ENCODE peak calls at places on chromosomes 16 and 17, in eight cellular contexts. K is ovary; N is CD4-positive, alpha-beta T cell; P is brain microvascular endothelial cell; X is tibial artery; T is heart right ventricle; W is prostate gland; J is IMR-90. G is an unnamed sample. For H3K27me3, the result is how much of the 10 kb centered on the place peaks cover.

GRCh38 chr16:49537924-49538455 is 164.4 kb downstream of the C16orf78 start:
- DNase-seq in K (no peak), N (no peak), P (no peak), X (no peak), T (no peak), W (no peak), J (no peak), G (no peak)

GRCh38 chr16:35797811-35798210 is 2338.4 kb downstream of the TP53TG3F start:
- DNase-seq in K (no peak), N (no peak), P (no peak), X (no peak), T (no peak), W (no peak), J (no peak), G (no peak)

GRCh38 chr16:19393226-19394074 is 24.2 kb upstream of the TMC5 start:
- DNase-seq in K (no peak), N (no peak), P (peak), X (no peak), T (no peak), W (peak), J (peak), G (no peak)

GRCh38 chr17:63537991-63538692 is 12.1 kb upstream of the DCAF7 start:
- DNase-seq in K (no peak), N (no peak), P (no peak), X (peak), T (no peak), W (no peak), J (no peak), G (no peak)

GRCh38 chr16:48558269-48558915 is 51.6 kb downstream of the N4BP1 start:
- DNase-seq in K (no peak), N (no peak), P (no peak), X (no peak), T (no peak), W (no peak), J (peak), G (no peak)

GRCh38 chr16:71297252-71297651 is 8.1 kb upstream of the CMTR2 start:
- DNase-seq in K (no peak), N (no peak), P (no peak), X (no peak), T (no peak), W (no peak), J (peak), G (no peak)

GRCh38 chr17:48162946-48163506 is 55.5 kb downstream of the SNX11 start:
- DNase-seq in K (no peak), N (no peak), P (no peak), X (no peak), T (no peak), W (no peak), J (no peak), G (no peak)

GRCh38 chr17:79610151-79610645 is 653 bp downstream of the RBFOX3 start:
- DNase-seq in K (no peak), N (no peak), P (no peak), X (no peak), T (no peak), W (no peak), J (no peak), G (no peak)

GRCh38 chr17:61466246-61466645 is 14.0 kb downstream of the TBX4 start:
- DNase-seq in K (no peak), N (no peak), P (no peak), X (no peak), T (no peak), W (no peak), J (no peak), G (no peak)

GRCh38 chr16:4664538-4665418 is 28.6 kb upstream of the NUDT16L1 start:
- DNase-seq in K (peak), N (peak), P (no peak), X (peak), T (peak), W (no peak), J (no peak), G (no peak)

GRCh38 chr16:82016268-82016667 is 5.0 kb upstream of the SDR42E1 start:
- DNase-seq in K (no peak), N (no peak), P (peak), X (no peak), T (peak), W (peak), J (peak), G (no peak)

GRCh38 chr16:212999-213398 is 16.2 kb downstream of the LUC7L start:
- DNase-seq in K (no peak), N (no peak), P (peak), X (no peak), T (no peak), W (no peak), J (peak), G (no peak)

GRCh38 chr17:27446569-27447301 is 9.5 kb upstream of the KSR1 start:
- DNase-seq in K (no peak), N (no peak), P (peak), X (no peak), T (no peak), W (no peak), J (peak), G (peak)

GRCh38 chr16:73031155-73031866 is 16.6 kb downstream of the ZFHX3 start:
- DNase-seq in K (no peak), N (no peak), P (no peak), X (peak), T (no peak), W (no peak), J (no peak), G (no peak)

GRCh38 chr17:34780438-34780837 is 180.8 kb downstream of the CCT6B start:
- DNase-seq in K (no peak), N (no peak), P (no peak), X (no peak), T (no peak), W (no peak), J (no peak), G (no peak)

GRCh38 chr17:34777044-34777443 is 184.2 kb downstream of the CCT6B start:
- DNase-seq in K (no peak), N (no peak), P (no peak), X (no peak), T (no peak), W (no peak), J (no peak), G (no peak)

GRCh38 chr17:34771891-34772290 is 189.4 kb downstream of the CCT6B start:
- DNase-seq in K (no peak), N (no peak), P (no peak), X (no peak), T (no peak), W (no peak), J (no peak), G (no peak)

GRCh38 chr17:34781071-34781470 is 180.2 kb downstream of the CCT6B start:
- DNase-seq in K (no peak), N (no peak), P (no peak), X (no peak), T (no peak), W (no peak), J (no peak), G (no peak)

GRCh38 chr17:34776454-34776853 is 184.8 kb downstream of the CCT6B start:
- DNase-seq in K (no peak), N (no peak), P (no peak), X (no peak), T (no peak), W (no peak), J (no peak), G (no peak)
- TF ChIP-seq CTCF in K (no peak), N (no peak), P (no peak), X (no peak), T (no peak), W (no peak), J (no peak), G (no peak)

GRCh38 chr17:83128306-83129240 is 49.2 kb downstream of the METRNL start:
- DNase-seq in K (peak), N (no peak), P (no peak), X (peak), T (no peak), W (no peak), J (no peak), G (no peak)

GRCh38 chr17:83131268-83132011 is 52.0 kb downstream of the METRNL start:
- DNase-seq in K (peak), N (no peak), P (no peak), X (peak), T (no peak), W (no peak), J (no peak), G (no peak)

GRCh38 chr17:83132251-83133081 is 53.1 kb downstream of the METRNL start:
- DNase-seq in K (peak), N (no peak), P (no peak), X (peak), T (no peak), W (no peak), J (no peak), G (no peak)

GRCh38 chr17:83127431-83128160 is 48.2 kb downstream of the METRNL start:
- DNase-seq in K (peak), N (no peak), P (no peak), X (peak), T (no peak), W (no peak), J (no peak), G (no peak)

GRCh38 chr17:83129676-83130075 is 50.3 kb downstream of the METRNL start:
- DNase-seq in K (peak), N (no peak), P (no peak), X (peak), T (no peak), W (no peak), J (no peak), G (no peak)
- H3K27me3 ChIP-seq in K (under half), N (under half), P (under half), X (under half), T (under half), W (under half), J (under half), G (under half)

GRCh38 chr17:75937652-75938051 is 3.2 kb downstream of the FBF1 start:
- DNase-seq in K (no peak), N (no peak), P (no peak), X (no peak), T (no peak), W (no peak), J (no peak), G (no peak)

GRCh38 chr17:75941442-75941819 is 589 bp upstream of the FBF1 start:
- DNase-seq in K (peak), N (no peak), P (no peak), X (no peak), T (no peak), W (no peak), J (no peak), G (no peak)

GRCh38 chr17:75945202-75945601 is 4.4 kb upstream of the FBF1 start:
- DNase-seq in K (no peak), N (no peak), P (no peak), X (no peak), T (no peak), W (no peak), J (no peak), G (no peak)

GRCh38 chr17:75942473-75942872 is 1.6 kb upstream of the FBF1 start:
- DNase-seq in K (no peak), N (no peak), P (no peak), X (no peak), T (no peak), W (no peak), J (no peak), G (no peak)

GRCh38 chr17:75940727-75941441 is at the start of gene FBF1:
- DNase-seq in K (peak), N (peak), P (peak), X (peak), T (peak), W (peak), J (peak), G (peak)
- TF ChIP-seq CTCF in K (no peak), N (no peak), P (peak), X (no peak), T (no peak), W (no peak), J (no peak), G (peak)

GRCh38 chr17:44487170-44487569 is 16.0 kb downstream of the GPATCH8 start:
- DNase-seq in K (no peak), N (no peak), P (no peak), X (no peak), T (no peak), W (no peak), J (no peak), G (no peak)
- H3K27me3 ChIP-seq in K (under half), N (under half), P (under half), X (under half), T (under half), W (under half), J (under half), G (under half)

DNA sequence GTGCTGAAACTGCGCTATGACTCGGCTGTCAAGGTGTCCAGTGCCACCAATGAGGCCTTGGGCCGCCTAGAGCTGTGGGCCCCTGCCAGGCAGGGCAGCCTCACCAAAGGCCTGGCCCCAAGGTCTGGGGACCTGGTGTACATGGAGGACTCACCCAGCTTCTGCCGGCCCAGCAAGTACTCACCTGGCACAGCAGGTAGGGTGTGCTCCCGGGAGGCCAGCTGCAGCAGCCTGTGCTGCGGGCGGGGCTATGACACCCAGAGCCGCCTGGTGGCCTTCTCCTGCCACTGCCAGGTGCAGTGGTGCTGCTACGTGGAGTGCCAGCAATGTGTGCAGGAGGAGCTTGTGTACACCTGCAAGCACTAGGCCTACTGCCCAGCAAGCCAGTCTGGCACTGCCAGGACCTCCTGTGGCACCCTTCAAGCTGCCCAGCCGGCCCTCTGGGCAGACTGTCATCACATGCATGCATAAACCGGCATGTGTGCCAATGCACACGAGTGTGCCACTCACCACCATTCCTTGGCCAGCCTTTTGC is 25.0 kb downstream of the WNT9B start:
- DNase-seq in K (no peak), N (no peak), P (no peak), X (no peak), T (no peak), W (peak), J (no peak), G (no peak)
- TF ChIP-seq CTCF in K (no peak), N (no peak), P (peak), X (no peak), T (peak), W (peak), J (no peak), G (peak)

GRCh38 chr17:21353326-21354010 is 22.7 kb upstream of the KCNJ12 start:
- DNase-seq in K (peak), N (no peak), P (no peak), X (peak), T (no peak), W (no peak), J (no peak), G (no peak)
- H3K27me3 ChIP-seq in K (under half), N (under half), P (under half), X (under half), T (under half), W (under half), J (under half), G (under half)

DNA sequence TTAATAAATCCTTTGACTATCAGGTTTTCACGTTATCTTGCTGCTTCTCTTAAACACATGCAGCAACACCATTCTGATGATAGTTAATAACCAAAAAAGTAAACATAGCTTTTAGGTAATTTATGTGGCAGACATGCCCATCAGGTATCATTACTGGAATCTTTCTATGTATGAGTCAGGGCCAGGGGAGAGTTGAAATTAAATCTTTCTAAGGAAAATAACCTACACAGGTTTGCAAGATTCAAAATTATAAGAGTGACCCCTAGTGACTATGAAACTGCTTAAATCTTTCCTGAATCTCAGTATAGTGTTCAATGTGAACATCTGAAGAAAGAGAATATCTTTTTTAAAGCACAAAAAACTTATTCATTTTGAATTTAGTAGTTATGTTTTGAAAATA is 666.6 kb downstream of the CDH11 start:
- DNase-seq in K (no peak), N (no peak), P (no peak), X (no peak), T (no peak), W (no peak), J (peak), G (no peak)
- TF ChIP-seq CTCF in K (no peak), N (no peak), P (no peak), X (peak), T (peak), W (no peak), J (peak), G (peak)

GRCh38 chr16:68643227-68643626 is 1.9 kb upstream of the CDH3 start:
- DNase-seq in K (peak), N (no peak), P (no peak), X (no peak), T (no peak), W (no peak), J (no peak), G (no peak)

GRCh38 chr16:68645494-68646388 is 631 bp downstream of the CDH3 start:
- DNase-seq in K (peak), N (no peak), P (no peak), X (no peak), T (no peak), W (peak), J (no peak), G (no peak)

GRCh38 chr16:68644303-68644702 is 807 bp upstream of the CDH3 start:
- DNase-seq in K (peak), N (no peak), P (no peak), X (no peak), T (no peak), W (no peak), J (no peak), G (no peak)

GRCh38 chr16:68643847-68644246 is 1.3 kb upstream of the CDH3 start:
- DNase-seq in K (peak), N (no peak), P (no peak), X (no peak), T (no peak), W (no peak), J (no peak), G (no peak)

DNA sequence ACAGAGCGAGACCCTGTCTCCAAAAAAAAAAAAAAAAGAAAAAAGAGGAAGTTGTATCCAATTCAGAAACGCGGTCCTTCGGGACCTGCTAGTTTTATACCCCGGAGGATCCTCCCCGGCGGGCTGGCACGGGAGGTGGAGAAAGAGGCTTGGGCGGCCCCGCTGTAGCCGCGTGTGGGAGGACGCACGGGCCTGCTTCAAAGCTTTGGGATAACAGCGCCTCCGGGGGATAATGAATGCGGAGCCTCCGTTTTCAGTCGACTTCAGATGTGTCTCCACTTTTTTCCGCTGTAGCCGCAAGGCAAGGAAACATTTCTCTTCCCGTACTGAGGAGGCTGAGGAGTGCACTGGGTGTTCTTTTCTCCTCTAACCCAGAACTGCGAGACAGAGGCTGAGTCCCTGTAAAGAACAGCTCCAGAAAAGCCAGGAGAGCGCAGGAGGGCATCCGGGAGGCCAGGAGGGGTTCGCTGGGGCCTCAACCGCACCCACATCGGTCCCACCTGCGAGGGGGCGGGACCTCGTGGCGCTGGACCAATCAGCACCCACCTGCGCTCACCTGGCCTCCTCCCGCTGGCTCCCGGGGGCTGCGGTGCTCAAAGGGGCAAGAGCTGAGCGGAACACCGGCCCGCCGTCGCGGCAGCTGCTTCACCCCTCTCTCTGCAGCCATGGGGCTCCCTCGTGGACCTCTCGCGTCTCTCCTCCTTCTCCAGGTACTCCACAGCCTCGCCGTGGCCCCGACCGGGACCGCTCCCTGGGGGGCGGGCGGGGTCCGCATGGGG is at the start of gene CDH3:
- DNase-seq in K (peak), N (no peak), P (no peak), X (no peak), T (no peak), W (peak), J (no peak), G (no peak)
- H3K27me3 ChIP-seq in K (under half), N (half or more), P (under half), X (under half), T (half or more), W (under half), J (half or more), G (half or more)

GRCh38 chr16:77223184-77223583 is 24.0 kb downstream of the SYCE1L start:
- DNase-seq in K (no peak), N (no peak), P (no peak), X (no peak), T (no peak), W (no peak), J (no peak), G (no peak)
- TF ChIP-seq CTCF in K (no peak), N (no peak), P (peak), X (no peak), T (peak), W (no peak), J (peak), G (peak)

GRCh38 chr17:58475985-58476384 is 12.2 kb downstream of the HSF5 start:
- DNase-seq in K (no peak), N (no peak), P (no peak), X (no peak), T (no peak), W (no peak), J (no peak), G (no peak)
- H3K27me3 ChIP-seq in K (under half), N (under half), P (under half), X (under half), T (under half), W (under half), J (under half), G (under half)

G was measured in AG04450.